ENCODE peak calls at places on chromosomes 5 and 9, in five cellular contexts. One of them, this sample, is unnamed.
A peak's percentile ranks its signal among the peaks of the same experiment; 100 is the strongest.

GRCh38 chr5:93894471-93895354 is 153.3 kb upstream of the POU5F2 start:
- DNase-seq in HTR-8/SVneo: no peak
- DNase-seq in NCI-H2029 treated with DMSO at 0.1 percent for 48 hours: peak; percentile 55
- DNase-seq in NB4: peak; percentile 9
- DNase-seq in neuronal stem cell: no peak
- DNase-seq in this sample: no peak

GRCh38 chr5:138611295-138612220 is 36.4 kb upstream of the HSPA9 start:
- DNase-seq in HTR-8/SVneo: no peak
- DNase-seq in NCI-H2029 treated with DMSO at 0.1 percent for 48 hours: no peak
- DNase-seq in NB4: no peak
- DNase-seq in neuronal stem cell: no peak
- DNase-seq in this sample: no peak

GRCh38 chr5:128965011-128965637 is at the start of gene SLC27A6:
- DNase-seq in HTR-8/SVneo: peak; percentile 6
- DNase-seq in NCI-H2029 treated with DMSO at 0.1 percent for 48 hours: no peak
- DNase-seq in NB4: peak; percentile 76
- DNase-seq in neuronal stem cell: peak; percentile 48
- DNase-seq in this sample: no peak

GRCh38 chr5:135364416-135365262 is 34.4 kb downstream of the MACROH2A1 start:
- DNase-seq in HTR-8/SVneo: no peak
- DNase-seq in NCI-H2029 treated with DMSO at 0.1 percent for 48 hours: peak; percentile 83
- DNase-seq in NB4: no peak
- DNase-seq in neuronal stem cell: no peak
- DNase-seq in this sample: no peak

GRCh38 chr9:136621019-136621733 is 41.5 kb upstream of the EGFL7 start:
- DNase-seq in HTR-8/SVneo: no peak
- DNase-seq in NCI-H2029 treated with DMSO at 0.1 percent for 48 hours: no peak
- DNase-seq in NB4: peak; percentile 81
- DNase-seq in neuronal stem cell: no peak
- DNase-seq in this sample: no peak

GRCh38 chr5:102307232-102307631 is 11.1 kb upstream of the SLCO4C1 start:
- DNase-seq in HTR-8/SVneo: no peak
- DNase-seq in NCI-H2029 treated with DMSO at 0.1 percent for 48 hours: no peak
- DNase-seq in NB4: no peak
- DNase-seq in neuronal stem cell: no peak
- DNase-seq in this sample: no peak

GRCh38 chr5:93622240-93622885 is 39.3 kb downstream of the NR2F1 start:
- DNase-seq in HTR-8/SVneo: no peak
- DNase-seq in NCI-H2029 treated with DMSO at 0.1 percent for 48 hours: peak; percentile 24
- DNase-seq in NB4: peak; percentile 39
- DNase-seq in neuronal stem cell: no peak
- DNase-seq in this sample: peak; percentile 44

GRCh38 chr5:81759632-81760005 is 8.7 kb upstream of the SSBP2 start:
- DNase-seq in HTR-8/SVneo: no peak
- DNase-seq in NCI-H2029 treated with DMSO at 0.1 percent for 48 hours: no peak
- DNase-seq in NB4: no peak
- DNase-seq in neuronal stem cell: no peak
- DNase-seq in this sample: no peak

GRCh38 chr5:71651554-71651953 is 64.4 kb downstream of the MCCC2 start:
- DNase-seq in HTR-8/SVneo: no peak
- DNase-seq in NCI-H2029 treated with DMSO at 0.1 percent for 48 hours: no peak
- DNase-seq in NB4: no peak
- DNase-seq in neuronal stem cell: no peak
- DNase-seq in this sample: no peak

GRCh38 chr9:115553082-115553481 is 435.1 kb upstream of the TNC start:
- DNase-seq in HTR-8/SVneo: no peak
- DNase-seq in NCI-H2029 treated with DMSO at 0.1 percent for 48 hours: no peak
- DNase-seq in NB4: no peak
- DNase-seq in neuronal stem cell: no peak
- DNase-seq in this sample: no peak

GRCh38 chr5:61334224-61335196 is 2.5 kb downstream of the ZSWIM6 start:
- DNase-seq in HTR-8/SVneo: no peak
- DNase-seq in NCI-H2029 treated with DMSO at 0.1 percent for 48 hours: no peak
- DNase-seq in NB4: no peak
- DNase-seq in neuronal stem cell: peak; percentile 41
- DNase-seq in this sample: no peak

GRCh38 chr5:175663191-175664184 is 5.6 kb downstream of the HRH2 start:
- DNase-seq in HTR-8/SVneo: no peak
- DNase-seq in NCI-H2029 treated with DMSO at 0.1 percent for 48 hours: no peak
- DNase-seq in NB4: peak; percentile 55
- DNase-seq in neuronal stem cell: no peak
- DNase-seq in this sample: no peak

GRCh38 chr9:87390361-87390760 is 107.3 kb upstream of the DAPK1 start:
- DNase-seq in HTR-8/SVneo: no peak
- DNase-seq in NCI-H2029 treated with DMSO at 0.1 percent for 48 hours: no peak
- DNase-seq in NB4: no peak
- DNase-seq in neuronal stem cell: no peak
- DNase-seq in this sample: no peak

GRCh38 chr5:66329078-66329477 is 185.0 kb downstream of the SREK1 start:
- DNase-seq in HTR-8/SVneo: no peak
- DNase-seq in NCI-H2029 treated with DMSO at 0.1 percent for 48 hours: no peak
- DNase-seq in NB4: no peak
- DNase-seq in neuronal stem cell: no peak
- DNase-seq in this sample: no peak

GRCh38 chr5:170221319-170221718 is 11.5 kb upstream of the C5orf58 start:
- DNase-seq in HTR-8/SVneo: no peak
- DNase-seq in NCI-H2029 treated with DMSO at 0.1 percent for 48 hours: no peak
- DNase-seq in NB4: peak; percentile 23
- DNase-seq in neuronal stem cell: peak; percentile 82
- DNase-seq in this sample: peak; percentile 8

GRCh38 chr5:107121793-107122519 is 548.8 kb downstream of the EFNA5 start:
- DNase-seq in HTR-8/SVneo: no peak
- DNase-seq in NCI-H2029 treated with DMSO at 0.1 percent for 48 hours: no peak
- DNase-seq in NB4: no peak
- DNase-seq in neuronal stem cell: no peak
- DNase-seq in this sample: no peak

GRCh38 chr5:175696139-175696854 is 38.4 kb downstream of the HRH2 start:
- DNase-seq in HTR-8/SVneo: peak; percentile 70
- DNase-seq in NCI-H2029 treated with DMSO at 0.1 percent for 48 hours: peak; percentile 76
- DNase-seq in NB4: peak; percentile 97
- DNase-seq in neuronal stem cell: peak; percentile 23
- DNase-seq in this sample: peak; percentile 91

GRCh38 chr9:119370816-119371215 is 1.6 kb upstream of the BRINP1 start:
- DNase-seq in HTR-8/SVneo: no peak
- DNase-seq in NCI-H2029 treated with DMSO at 0.1 percent for 48 hours: no peak
- DNase-seq in NB4: peak; percentile 21
- DNase-seq in neuronal stem cell: peak; percentile 73
- DNase-seq in this sample: no peak

GRCh38 chr9:96620832-96621269 is 1.2 kb upstream of the CDC14B start:
- DNase-seq in HTR-8/SVneo: no peak
- DNase-seq in NCI-H2029 treated with DMSO at 0.1 percent for 48 hours: no peak
- DNase-seq in NB4: peak; percentile 17
- DNase-seq in neuronal stem cell: no peak
- DNase-seq in this sample: no peak

GRCh38 chr5:88676637-88677481 is 206.1 kb downstream of the MEF2C start:
- DNase-seq in HTR-8/SVneo: no peak
- DNase-seq in NCI-H2029 treated with DMSO at 0.1 percent for 48 hours: no peak
- DNase-seq in NB4: no peak
- DNase-seq in neuronal stem cell: no peak
- DNase-seq in this sample: no peak

GRCh38 chr5:179867079-179867465 is 8.5 kb upstream of the MRNIP start:
- DNase-seq in HTR-8/SVneo: no peak
- DNase-seq in NCI-H2029 treated with DMSO at 0.1 percent for 48 hours: no peak
- DNase-seq in NB4: no peak
- DNase-seq in neuronal stem cell: no peak
- DNase-seq in this sample: no peak

GRCh38 chr9:135379540-135380267 is 99.9 kb upstream of the PPP1R26 start:
- DNase-seq in HTR-8/SVneo: no peak
- DNase-seq in NCI-H2029 treated with DMSO at 0.1 percent for 48 hours: peak; percentile 47
- DNase-seq in NB4: no peak
- DNase-seq in neuronal stem cell: no peak
- DNase-seq in this sample: peak; percentile 8

GRCh38 chr5:176882566-176882900 is 16.6 kb downstream of the HK3 start:
- DNase-seq in HTR-8/SVneo: no peak
- DNase-seq in NCI-H2029 treated with DMSO at 0.1 percent for 48 hours: no peak
- DNase-seq in NB4: no peak
- DNase-seq in neuronal stem cell: no peak
- DNase-seq in this sample: no peak

GRCh38 chr5:128537306-128537998 is 593 bp downstream of the FBN2 start:
- DNase-seq in HTR-8/SVneo: no peak
- DNase-seq in NCI-H2029 treated with DMSO at 0.1 percent for 48 hours: no peak
- DNase-seq in NB4: peak; percentile 86
- DNase-seq in neuronal stem cell: peak; percentile 56
- DNase-seq in this sample: no peak

GRCh38 chr5:43649256-43649655 is 46.3 kb downstream of the NNT start:
- DNase-seq in HTR-8/SVneo: no peak
- DNase-seq in NCI-H2029 treated with DMSO at 0.1 percent for 48 hours: no peak
- DNase-seq in NB4: no peak
- DNase-seq in neuronal stem cell: no peak
- DNase-seq in this sample: no peak

GRCh38 chr5:102701748-102702147 is 53.4 kb upstream of the PAM start:
- DNase-seq in HTR-8/SVneo: no peak
- DNase-seq in NCI-H2029 treated with DMSO at 0.1 percent for 48 hours: no peak
- DNase-seq in NB4: peak; percentile 2
- DNase-seq in neuronal stem cell: no peak
- DNase-seq in this sample: no peak

GRCh38 chr5:146753618-146754123 is 124.9 kb downstream of the PPP2R2B start:
- DNase-seq in HTR-8/SVneo: no peak
- DNase-seq in NCI-H2029 treated with DMSO at 0.1 percent for 48 hours: peak; percentile 66
- DNase-seq in NB4: no peak
- DNase-seq in neuronal stem cell: no peak
- DNase-seq in this sample: peak; percentile 16

GRCh38 chr9:534886-535285 is 306.6 kb upstream of the DMRT1 start:
- DNase-seq in HTR-8/SVneo: no peak
- DNase-seq in NCI-H2029 treated with DMSO at 0.1 percent for 48 hours: no peak
- DNase-seq in NB4: no peak
- DNase-seq in neuronal stem cell: no peak
- DNase-seq in this sample: no peak

This sample was measured in Jurkat, Clone E6-1.